ENCODE peak calls at places on chromosome 21, in four cellular contexts. Z is IMR-90, U is H9, W is H1. C is an unnamed sample.

GRCh38 chr21:38914531-38915385 is 109.0 kb downstream of the ETS2 start:
- DNase-seq in Z (peak; percentile 29), U (peak; percentile 64), W (no peak), C (no peak)

GRCh38 chr21:45086342-45086958 is 12.1 kb downstream of the ADARB1 start:
- DNase-seq in Z (no peak), U (no peak), W (no peak), C (no peak)

GRCh38 chr21:34073032-34073748 is at the start of the genes MRPS6 and SLC5A3:
- DNase-seq in Z (peak; percentile 81), U (peak; percentile 89), W (peak; percentile 67), C (peak; percentile 94)

GRCh38 chr21:39911286-39911685 is 44.0 kb downstream of the PCP4 start:
- DNase-seq in Z (no peak), U (no peak), W (no peak), C (peak; percentile 43)

GRCh38 chr21:32772281-32773047 is 909 bp upstream of the PAXBP1 start:
- DNase-seq in Z (peak; percentile 20), U (no peak), W (no peak), C (peak; percentile 20)

GRCh38 chr21:15063821-15064575 is 802 bp downstream of the NRIP1 start:
- DNase-seq in Z (no peak), U (peak; percentile 46), W (no peak), C (peak; percentile 67)

GRCh38 chr21:34544032-34544496 is 32.1 kb upstream of the KCNE1 start:
- DNase-seq in Z (peak; percentile 75), U (peak; percentile 73), W (peak; percentile 61), C (peak; percentile 91)

GRCh38 chr21:45615145-45615711 is 28.3 kb upstream of the PCBP3 start:
- DNase-seq in Z (peak; percentile 31), U (peak; percentile 20), W (no peak), C (no peak)

GRCh38 chr21:31537872-31538576 is 121.5 kb upstream of the SOD1 start:
- DNase-seq in Z (no peak), U (no peak), W (no peak), C (no peak)

GRCh38 chr21:44929242-44929798 is 8.6 kb upstream of the ITGB2 start:
- DNase-seq in Z (no peak), U (no peak), W (no peak), C (no peak)

GRCh38 chr21:46060596-46061061 is 37.3 kb upstream of the COL6A2 start:
- DNase-seq in Z (peak; percentile 100), U (no peak), W (no peak), C (no peak)

GRCh38 chr21:24844672-24845071 is 762.6 kb downstream of the MRPL39 start:
- DNase-seq in Z (peak; percentile 4), U (no peak), W (no peak), C (no peak)

GRCh38 chr21:18760247-18760646 is 356.7 kb upstream of the TMPRSS15 start:
- DNase-seq in Z (no peak), U (no peak), W (no peak), C (peak; percentile 5)

GRCh38 chr21:34874689-34875513 is 174.2 kb downstream of the RUNX1 start:
- DNase-seq in Z (no peak), U (no peak), W (no peak), C (no peak)

GRCh38 chr21:18384771-18385170 is 18.8 kb downstream of the TMPRSS15 start:
- DNase-seq in Z (no peak), U (no peak), W (no peak), C (peak; percentile 42)

GRCh38 chr21:33937931-33938339 is 22.3 kb upstream of the ATP5PO start:
- DNase-seq in Z (no peak), U (no peak), W (no peak), C (no peak)

GRCh38 chr21:10627316-10627863 is 106.0 kb downstream of the TPTE start:
- DNase-seq in Z (no peak), U (no peak), W (no peak), C (no peak)

GRCh38 chr21:31268090-31268489 is 76.0 kb downstream of the TIAM1 start:
- DNase-seq in Z (no peak), U (no peak), W (no peak), C (no peak)

GRCh38 chr21:45818276-45818903 is 163.2 kb upstream of the COL6A1 start:
- DNase-seq in Z (peak; percentile 90), U (no peak), W (no peak), C (peak; percentile 16)

GRCh38 chr21:45286671-45287437 is 841 bp downstream of the POFUT2 start:
- DNase-seq in Z (peak; percentile 15), U (peak; percentile 91), W (no peak), C (peak; percentile 82)

GRCh38 chr21:45355573-45355972 is 49.4 kb upstream of the COL18A1 start:
- DNase-seq in Z (no peak), U (no peak), W (no peak), C (no peak)

GRCh38 chr21:31346256-31346821 is 2.3 kb upstream of the TIAM1 start:
- DNase-seq in Z (no peak), U (no peak), W (no peak), C (no peak)

GRCh38 chr21:30831194-30831765 is 1.7 kb upstream of the KRTAP7-1 start:
- DNase-seq in Z (no peak), U (peak; percentile 53), W (peak; percentile 21), C (peak; percentile 85)

GRCh38 chr21:17775431-17776126 is 43.6 kb downstream of the C21orf91 start:
- DNase-seq in Z (no peak), U (no peak), W (no peak), C (no peak)

GRCh38 chr21:35593000-35593502 is 467.3 kb downstream of the SETD4 start:
- DNase-seq in Z (peak; percentile 70), U (no peak), W (no peak), C (peak; percentile 22)

GRCh38 chr21:17925900-17926299 is 106.7 kb upstream of the C21orf91 start:
- DNase-seq in Z (peak; percentile 24), U (no peak), W (no peak), C (peak; percentile 43)

GRCh38 chr21:31974454-31974985 is 101.7 kb downstream of the HUNK start:
- DNase-seq in Z (no peak), U (peak; percentile 34), W (no peak), C (peak; percentile 9)

GRCh38 chr21:33265664-33266049 is 510 bp upstream of the IL10RB start:
- DNase-seq in Z (peak; percentile 14), U (peak; percentile 66), W (no peak), C (no peak)

GRCh38 chr21:38260426-38260825 is 3.6 kb downstream of the KCNJ15 start:
- DNase-seq in Z (no peak), U (no peak), W (no peak), C (no peak)

GRCh38 chr21:34980423-34981115 is 68.5 kb downstream of the RUNX1 start:
- DNase-seq in Z (no peak), U (no peak), W (no peak), C (no peak)

GRCh38 chr21:38714998-38715397 is 90.7 kb upstream of the ETS2 start:
- DNase-seq in Z (no peak), U (no peak), W (no peak), C (no peak)

GRCh38 chr21:46097826-46098286 is at the start of gene COL6A2:
- DNase-seq in Z (peak; percentile 71), U (peak; percentile 78), W (peak; percentile 15), C (peak; percentile 75)

GRCh38 chr21:30083120-30083945 is 83.3 kb downstream of the CLDN17 start:
- DNase-seq in Z (no peak), U (peak; percentile 77), W (no peak), C (peak; percentile 82)

GRCh38 chr21:26679299-26679698 is 106.2 kb upstream of the CYYR1 start:
- DNase-seq in Z (peak; percentile 5), U (no peak), W (no peak), C (no peak)
- H4K5ac ChIP-seq in Z (no peak overlapping the region), U (no peak overlapping the region), W (no peak overlapping the region), C (no peak overlapping the region)

GRCh38 chr21:43331962-43332458 is 94.9 kb downstream of the SIK1 start:
- DNase-seq in Z (peak; percentile 99), U (no peak), W (no peak), C (no peak)
- H3K4me2 ChIP-seq in Z (peak overlapping the region; percentile 68), U (no peak overlapping the region), W (no peak overlapping the region), C (no peak overlapping the region)

GRCh38 chr21:36846624-36847023 is 119.8 kb downstream of the HLCS start:
- DNase-seq in Z (peak; percentile 29), U (no peak), W (no peak), C (no peak)
- H3K27ac ChIP-seq in Z (peak overlapping the region; percentile 33), U (no peak overlapping the region), W (no peak overlapping the region), C (no peak overlapping the region)

GRCh38 chr21:36841866-36842265 is 124.6 kb downstream of the HLCS start:
- DNase-seq in Z (peak; percentile 81), U (no peak), W (no peak), C (no peak)
- H4K5ac ChIP-seq in Z (peak overlapping the region; percentile 15), U (no peak overlapping the region), W (no peak overlapping the region), C (no peak overlapping the region)